ENCODE peak calls at places on chromosomes 11 and 22, in six cellular contexts. One of them, this sample, is unnamed.

GRCh38 chr11:72703281-72704008 is 29.2 kb upstream of the PDE2A start:
- DNase-seq in Panc1: no peak
- DNase-seq in adrenal gland: peak
- DNase-seq in GM23338: no peak
- DNase-seq in CD4-positive, CD25-positive, alpha-beta regulatory T cell: no peak
- DNase-seq in CD4-positive, alpha-beta T cell: no peak
- DNase-seq in this sample: peak

GRCh38 chr11:46050065-46050464 is 71.2 kb downstream of the PHF21A start:
- DNase-seq in Panc1: no peak
- DNase-seq in adrenal gland: peak
- DNase-seq in GM23338: peak
- DNase-seq in CD4-positive, CD25-positive, alpha-beta regulatory T cell: no peak
- DNase-seq in CD4-positive, alpha-beta T cell: no peak
- DNase-seq in this sample: no peak

GRCh38 chr22:21971858-21972275 is 10.7 kb downstream of the TOP3B start:
- DNase-seq in Panc1: no peak
- DNase-seq in adrenal gland: no peak
- DNase-seq in GM23338: no peak
- DNase-seq in CD4-positive, CD25-positive, alpha-beta regulatory T cell: no peak
- DNase-seq in CD4-positive, alpha-beta T cell: no peak
- DNase-seq in this sample: no peak

GRCh38 chr11:63998558-63999348 is 12.5 kb downstream of the OTUB1 start:
- DNase-seq in Panc1: no peak
- DNase-seq in adrenal gland: peak
- DNase-seq in GM23338: peak
- DNase-seq in CD4-positive, CD25-positive, alpha-beta regulatory T cell: no peak
- DNase-seq in CD4-positive, alpha-beta T cell: no peak
- DNase-seq in this sample: peak

GRCh38 chr22:43996170-43996980 is 27.7 kb upstream of the PARVB start:
- DNase-seq in Panc1: no peak
- DNase-seq in adrenal gland: peak
- DNase-seq in GM23338: no peak
- DNase-seq in CD4-positive, CD25-positive, alpha-beta regulatory T cell: peak
- DNase-seq in CD4-positive, alpha-beta T cell: peak
- DNase-seq in this sample: peak

GRCh38 chr22:29674121-29674520 is 45.7 kb upstream of the CABP7 start:
- DNase-seq in Panc1: no peak
- DNase-seq in adrenal gland: no peak
- DNase-seq in GM23338: no peak
- DNase-seq in CD4-positive, CD25-positive, alpha-beta regulatory T cell: no peak
- DNase-seq in CD4-positive, alpha-beta T cell: no peak
- DNase-seq in this sample: no peak

GRCh38 chr11:23205156-23205871 is 345.0 kb upstream of the CCDC179 start:
- DNase-seq in Panc1: no peak
- DNase-seq in adrenal gland: no peak
- DNase-seq in GM23338: no peak
- DNase-seq in CD4-positive, CD25-positive, alpha-beta regulatory T cell: no peak
- DNase-seq in CD4-positive, alpha-beta T cell: no peak
- DNase-seq in this sample: no peak

GRCh38 chr22:30017375-30017774 is 62.9 kb upstream of the HORMAD2 start:
- DNase-seq in Panc1: no peak
- DNase-seq in adrenal gland: no peak
- DNase-seq in GM23338: no peak
- DNase-seq in CD4-positive, CD25-positive, alpha-beta regulatory T cell: no peak
- DNase-seq in CD4-positive, alpha-beta T cell: no peak
- DNase-seq in this sample: no peak

GRCh38 chr22:32725369-32725988 is 76.0 kb upstream of the TIMP3 start:
- DNase-seq in Panc1: no peak
- DNase-seq in adrenal gland: no peak
- DNase-seq in GM23338: no peak
- DNase-seq in CD4-positive, CD25-positive, alpha-beta regulatory T cell: no peak
- DNase-seq in CD4-positive, alpha-beta T cell: no peak
- DNase-seq in this sample: no peak

GRCh38 chr11:127106938-127107337 is 106.4 kb upstream of the KIRREL3 start:
- DNase-seq in Panc1: no peak
- DNase-seq in adrenal gland: no peak
- DNase-seq in GM23338: no peak
- DNase-seq in CD4-positive, CD25-positive, alpha-beta regulatory T cell: no peak
- DNase-seq in CD4-positive, alpha-beta T cell: no peak
- DNase-seq in this sample: no peak

GRCh38 chr11:102516179-102516578 is 14.4 kb downstream of the MMP7 start:
- DNase-seq in Panc1: no peak
- DNase-seq in adrenal gland: no peak
- DNase-seq in GM23338: no peak
- DNase-seq in CD4-positive, CD25-positive, alpha-beta regulatory T cell: no peak
- DNase-seq in CD4-positive, alpha-beta T cell: no peak
- DNase-seq in this sample: no peak

GRCh38 chr11:723120-723883 is 17.3 kb downstream of the EPS8L2 start:
- DNase-seq in Panc1: no peak
- DNase-seq in adrenal gland: peak
- DNase-seq in GM23338: peak
- DNase-seq in CD4-positive, CD25-positive, alpha-beta regulatory T cell: peak
- DNase-seq in CD4-positive, alpha-beta T cell: no peak
- DNase-seq in this sample: no peak

GRCh38 chr22:50507421-50507990 is at the start of gene LMF2:
- DNase-seq in Panc1: no peak
- DNase-seq in adrenal gland: peak
- DNase-seq in GM23338: peak
- DNase-seq in CD4-positive, CD25-positive, alpha-beta regulatory T cell: peak
- DNase-seq in CD4-positive, alpha-beta T cell: peak
- DNase-seq in this sample: peak

GRCh38 chr11:19994712-19995111 is 165.6 kb downstream of the DBX1 start:
- DNase-seq in Panc1: no peak
- DNase-seq in adrenal gland: no peak
- DNase-seq in GM23338: no peak
- DNase-seq in CD4-positive, CD25-positive, alpha-beta regulatory T cell: no peak
- DNase-seq in CD4-positive, alpha-beta T cell: no peak
- DNase-seq in this sample: no peak

GRCh38 chr11:86143429-86144030 is 74.6 kb upstream of the PICALM start:
- DNase-seq in Panc1: no peak
- DNase-seq in adrenal gland: no peak
- DNase-seq in GM23338: no peak
- DNase-seq in CD4-positive, CD25-positive, alpha-beta regulatory T cell: no peak
- DNase-seq in CD4-positive, alpha-beta T cell: no peak
- DNase-seq in this sample: peak

GRCh38 chr11:107563702-107564101 is 1.8 kb downstream of the ALKBH8 start:
- DNase-seq in Panc1: peak
- DNase-seq in adrenal gland: peak
- DNase-seq in GM23338: peak
- DNase-seq in CD4-positive, CD25-positive, alpha-beta regulatory T cell: peak
- DNase-seq in CD4-positive, alpha-beta T cell: no peak
- DNase-seq in this sample: no peak

GRCh38 chr22:27985323-27986275 is 66.5 kb upstream of the PITPNB start:
- DNase-seq in Panc1: no peak
- DNase-seq in adrenal gland: peak
- DNase-seq in GM23338: no peak
- DNase-seq in CD4-positive, CD25-positive, alpha-beta regulatory T cell: no peak
- DNase-seq in CD4-positive, alpha-beta T cell: no peak
- DNase-seq in this sample: no peak

GRCh38 chr11:43250309-43250708 is 61.5 kb upstream of the API5 start:
- DNase-seq in Panc1: no peak
- DNase-seq in adrenal gland: no peak
- DNase-seq in GM23338: no peak
- DNase-seq in CD4-positive, CD25-positive, alpha-beta regulatory T cell: no peak
- DNase-seq in CD4-positive, alpha-beta T cell: no peak
- DNase-seq in this sample: no peak

GRCh38 chr11:126345283-126345682 is 10.2 kb upstream of the ST3GAL4 start:
- DNase-seq in Panc1: no peak
- DNase-seq in adrenal gland: no peak
- DNase-seq in GM23338: no peak
- DNase-seq in CD4-positive, CD25-positive, alpha-beta regulatory T cell: no peak
- DNase-seq in CD4-positive, alpha-beta T cell: no peak
- DNase-seq in this sample: no peak

GRCh38 chr22:30312053-30312452 is 14.7 kb downstream of the TBC1D10A start:
- DNase-seq in Panc1: no peak
- DNase-seq in adrenal gland: peak
- DNase-seq in GM23338: no peak
- DNase-seq in CD4-positive, CD25-positive, alpha-beta regulatory T cell: no peak
- DNase-seq in CD4-positive, alpha-beta T cell: no peak
- DNase-seq in this sample: no peak

GRCh38 chr22:46587067-46587471 is 33.1 kb upstream of the GRAMD4 start:
- DNase-seq in Panc1: no peak
- DNase-seq in adrenal gland: no peak
- DNase-seq in GM23338: no peak
- DNase-seq in CD4-positive, CD25-positive, alpha-beta regulatory T cell: no peak
- DNase-seq in CD4-positive, alpha-beta T cell: no peak
- DNase-seq in this sample: no peak

GRCh38 chr11:11728371-11728770 is 106.6 kb upstream of the GALNT18 start:
- DNase-seq in Panc1: no peak
- DNase-seq in adrenal gland: no peak
- DNase-seq in GM23338: no peak
- DNase-seq in CD4-positive, CD25-positive, alpha-beta regulatory T cell: no peak
- DNase-seq in CD4-positive, alpha-beta T cell: no peak
- DNase-seq in this sample: no peak

GRCh38 chr11:82960779-82961143 is 59.2 kb downstream of the DDIAS start:
- DNase-seq in Panc1: no peak
- DNase-seq in adrenal gland: no peak
- DNase-seq in GM23338: no peak
- DNase-seq in CD4-positive, CD25-positive, alpha-beta regulatory T cell: no peak
- DNase-seq in CD4-positive, alpha-beta T cell: peak
- DNase-seq in this sample: no peak

GRCh38 chr11:64441127-64441526 is 82.2 kb downstream of the RPS6KA4 start:
- DNase-seq in Panc1: no peak
- DNase-seq in adrenal gland: no peak
- DNase-seq in GM23338: no peak
- DNase-seq in CD4-positive, CD25-positive, alpha-beta regulatory T cell: no peak
- DNase-seq in CD4-positive, alpha-beta T cell: no peak
- DNase-seq in this sample: no peak

GRCh38 chr11:100830978-100831732 is 144.1 kb downstream of the ARHGAP42 start:
- DNase-seq in Panc1: no peak
- DNase-seq in adrenal gland: no peak
- DNase-seq in GM23338: peak
- DNase-seq in CD4-positive, CD25-positive, alpha-beta regulatory T cell: no peak
- DNase-seq in CD4-positive, alpha-beta T cell: no peak
- DNase-seq in this sample: no peak

GRCh38 chr11:21912280-21912679 is 280.6 kb upstream of the ANO5 start:
- DNase-seq in Panc1: no peak
- DNase-seq in adrenal gland: no peak
- DNase-seq in GM23338: no peak
- DNase-seq in CD4-positive, CD25-positive, alpha-beta regulatory T cell: no peak
- DNase-seq in CD4-positive, alpha-beta T cell: no peak
- DNase-seq in this sample: no peak

GRCh38 chr11:100739636-100740035 is 52.5 kb downstream of the ARHGAP42 start:
- DNase-seq in Panc1: peak
- DNase-seq in adrenal gland: no peak
- DNase-seq in GM23338: peak
- DNase-seq in CD4-positive, CD25-positive, alpha-beta regulatory T cell: no peak
- DNase-seq in CD4-positive, alpha-beta T cell: no peak
- DNase-seq in this sample: no peak

GRCh38 chr11:82714346-82715174 is 19.1 kb downstream of the FAM181B start:
- DNase-seq in Panc1: no peak
- DNase-seq in adrenal gland: no peak
- DNase-seq in GM23338: no peak
- DNase-seq in CD4-positive, CD25-positive, alpha-beta regulatory T cell: no peak
- DNase-seq in CD4-positive, alpha-beta T cell: no peak
- DNase-seq in this sample: no peak

DNA sequence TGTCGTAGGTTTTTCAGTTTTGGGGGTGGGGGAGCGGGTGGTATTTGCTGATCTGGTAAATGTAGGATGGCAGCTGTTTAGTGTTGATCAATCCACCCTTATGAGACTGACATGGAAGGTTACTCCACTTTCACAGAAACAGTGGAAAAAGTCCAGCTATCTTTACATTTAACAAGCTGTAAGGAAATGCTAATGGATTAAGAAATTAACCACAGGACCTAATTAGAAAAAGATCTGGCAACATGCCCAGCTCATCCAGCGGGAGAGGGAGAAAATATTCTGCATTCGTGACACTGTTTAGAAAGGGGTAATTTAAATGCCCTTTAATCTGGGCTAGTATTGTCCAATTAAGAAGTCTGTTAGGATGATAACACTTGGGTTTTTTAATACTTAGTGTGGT is 89.5 kb downstream of the PACS1 start:
- DNase-seq in Panc1: no peak
- DNase-seq in adrenal gland: no peak
- DNase-seq in GM23338: no peak
- DNase-seq in CD4-positive, CD25-positive, alpha-beta regulatory T cell: no peak
- DNase-seq in CD4-positive, alpha-beta T cell: no peak
- DNase-seq in this sample: no peak
- H3K27ac ChIP-seq in Panc1: peak
- H3K27ac ChIP-seq in adrenal gland: no peak
- H3K27ac ChIP-seq in GM23338: no peak
- H3K27ac ChIP-seq in CD4-positive, CD25-positive, alpha-beta regulatory T cell: no peak
- H3K27ac ChIP-seq in CD4-positive, alpha-beta T cell: no peak
- H3K27ac ChIP-seq in this sample: no peak

GRCh38 chr22:38129021-38129420 is 18.5 kb upstream of the BAIAP2L2 start:
- DNase-seq in Panc1: no peak
- DNase-seq in adrenal gland: no peak
- DNase-seq in GM23338: no peak
- DNase-seq in CD4-positive, CD25-positive, alpha-beta regulatory T cell: no peak
- DNase-seq in CD4-positive, alpha-beta T cell: no peak
- DNase-seq in this sample: no peak
- H3K27ac ChIP-seq in Panc1: no peak
- H3K27ac ChIP-seq in adrenal gland: no peak
- H3K27ac ChIP-seq in GM23338: no peak
- H3K27ac ChIP-seq in CD4-positive, CD25-positive, alpha-beta regulatory T cell: no peak
- H3K27ac ChIP-seq in CD4-positive, alpha-beta T cell: no peak
- H3K27ac ChIP-seq in this sample: no peak

DNA sequence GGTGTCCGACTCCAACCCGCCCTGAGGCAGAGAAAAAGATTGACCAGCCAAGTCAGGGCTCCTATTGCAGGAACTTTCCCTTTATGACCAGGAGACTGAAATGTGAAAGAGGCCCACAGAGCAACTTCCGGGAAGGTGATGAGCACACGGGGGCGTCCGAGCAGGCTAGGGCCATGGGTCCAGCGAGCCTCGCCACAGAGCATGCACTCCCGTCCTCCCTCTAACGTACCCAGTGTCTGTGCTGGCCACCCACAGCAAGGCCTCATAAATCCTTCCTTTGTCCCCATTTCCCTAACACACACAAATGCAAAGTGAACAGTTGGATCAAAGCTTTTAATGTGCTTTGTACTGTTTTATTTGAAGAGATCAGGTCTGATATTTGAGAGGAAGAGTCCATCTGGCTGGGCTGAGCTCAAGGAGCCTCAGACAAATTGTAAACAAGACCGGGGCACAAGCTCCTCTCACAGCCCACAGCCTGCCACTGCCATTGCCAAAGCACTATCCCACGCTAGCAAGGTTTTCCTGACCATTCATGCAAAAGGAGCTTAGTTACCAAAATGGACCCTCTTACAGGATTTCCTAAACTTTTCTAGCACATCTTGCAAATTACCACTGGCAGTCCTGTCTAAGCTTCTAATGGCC is 44.2 kb downstream of the BLID start:
- DNase-seq in Panc1: no peak
- DNase-seq in adrenal gland: no peak
- DNase-seq in GM23338: peak
- DNase-seq in CD4-positive, CD25-positive, alpha-beta regulatory T cell: no peak
- DNase-seq in CD4-positive, alpha-beta T cell: no peak
- DNase-seq in this sample: no peak
- H3K27ac ChIP-seq in Panc1: no peak
- H3K27ac ChIP-seq in adrenal gland: no peak
- H3K27ac ChIP-seq in GM23338: no peak
- H3K27ac ChIP-seq in CD4-positive, CD25-positive, alpha-beta regulatory T cell: no peak
- H3K27ac ChIP-seq in CD4-positive, alpha-beta T cell: no peak
- H3K27ac ChIP-seq in this sample: no peak

DNA sequence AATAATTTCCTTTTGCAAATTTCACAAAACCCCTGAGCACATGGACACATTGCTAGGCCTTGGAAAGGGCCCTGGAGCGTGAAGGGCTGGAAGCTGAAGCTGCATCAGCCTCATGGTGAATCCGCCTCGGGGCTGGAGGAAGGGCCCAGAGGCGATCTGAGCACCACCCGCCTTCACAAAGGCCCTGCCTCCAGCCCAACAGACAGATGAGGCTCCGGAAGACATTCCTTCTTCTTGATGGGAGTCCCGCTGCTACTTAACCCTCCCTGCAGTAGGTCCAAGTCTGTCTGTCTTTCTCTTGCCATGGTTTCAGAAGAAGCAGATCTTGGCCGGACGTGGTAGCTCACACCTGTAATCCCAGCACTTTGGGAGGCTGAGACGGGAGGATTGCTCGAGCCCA is 16.5 kb downstream of the ARRB1 start:
- DNase-seq in Panc1: no peak
- DNase-seq in adrenal gland: no peak
- DNase-seq in GM23338: peak
- DNase-seq in CD4-positive, CD25-positive, alpha-beta regulatory T cell: no peak
- DNase-seq in CD4-positive, alpha-beta T cell: no peak
- DNase-seq in this sample: no peak
- H3K27ac ChIP-seq in Panc1: peak
- H3K27ac ChIP-seq in adrenal gland: no peak
- H3K27ac ChIP-seq in GM23338: peak
- H3K27ac ChIP-seq in CD4-positive, CD25-positive, alpha-beta regulatory T cell: no peak
- H3K27ac ChIP-seq in CD4-positive, alpha-beta T cell: no peak
- H3K27ac ChIP-seq in this sample: peak